ENCODE peak calls at places on chromosomes 2 and 18, in six cellular contexts. H, N, U, Y, L and Z are unnamed samples.

GRCh38 chr2:189698020-189698887 is 23.8 kb downstream of the ANKAR start:
- DNase-seq in H (no peak), N (peak), U (peak), Y (peak), L (peak), Z (peak)

GRCh38 chr18:44679056-44679911 is 1.4 kb upstream of the SETBP1 start:
- DNase-seq in H (peak), N (no peak), U (peak), Y (peak), L (peak), Z (peak)

GRCh38 chr2:226862623-226863022 is 26.8 kb downstream of the RHBDD1 start:
- DNase-seq in H (no peak), N (no peak), U (no peak), Y (no peak), L (no peak), Z (no peak)

GRCh38 chr2:201460532-201460931 is 9.0 kb downstream of the STRADB start:
- DNase-seq in H (no peak), N (no peak), U (no peak), Y (no peak), L (no peak), Z (no peak)

GRCh38 chr2:127637725-127638252 is 8.2 kb upstream of the GPR17 start:
- DNase-seq in H (no peak), N (peak), U (peak), Y (no peak), L (no peak), Z (peak)

GRCh38 chr2:40123321-40123720 is 328.6 kb downstream of the SLC8A1 start:
- DNase-seq in H (no peak), N (no peak), U (no peak), Y (no peak), L (no peak), Z (no peak)

GRCh38 chr18:77140439-77141109 is 8.0 kb upstream of the MBP start:
- DNase-seq in H (no peak), N (no peak), U (no peak), Y (no peak), L (no peak), Z (no peak)

GRCh38 chr18:13450289-13451207 is 232.0 kb downstream of the LDLRAD4 start:
- DNase-seq in H (no peak), N (no peak), U (no peak), Y (no peak), L (no peak), Z (no peak)

GRCh38 chr2:73260338-73260984 is 23.8 kb downstream of the FBXO41 start:
- DNase-seq in H (peak), N (no peak), U (peak), Y (peak), L (peak), Z (peak)

GRCh38 chr2:228599781-228600180 is 418.3 kb upstream of the SPHKAP start:
- DNase-seq in H (no peak), N (no peak), U (no peak), Y (no peak), L (no peak), Z (no peak)

GRCh38 chr2:228599297-228599696 is 417.8 kb upstream of the SPHKAP start:
- DNase-seq in H (no peak), N (no peak), U (no peak), Y (no peak), L (no peak), Z (no peak)

GRCh38 chr2:228597032-228597431 is 415.5 kb upstream of the SPHKAP start:
- DNase-seq in H (no peak), N (no peak), U (no peak), Y (no peak), L (no peak), Z (no peak)

GRCh38 chr2:228600265-228600664 is 418.8 kb upstream of the SPHKAP start:
- DNase-seq in H (no peak), N (no peak), U (no peak), Y (no peak), L (no peak), Z (no peak)

DNA sequence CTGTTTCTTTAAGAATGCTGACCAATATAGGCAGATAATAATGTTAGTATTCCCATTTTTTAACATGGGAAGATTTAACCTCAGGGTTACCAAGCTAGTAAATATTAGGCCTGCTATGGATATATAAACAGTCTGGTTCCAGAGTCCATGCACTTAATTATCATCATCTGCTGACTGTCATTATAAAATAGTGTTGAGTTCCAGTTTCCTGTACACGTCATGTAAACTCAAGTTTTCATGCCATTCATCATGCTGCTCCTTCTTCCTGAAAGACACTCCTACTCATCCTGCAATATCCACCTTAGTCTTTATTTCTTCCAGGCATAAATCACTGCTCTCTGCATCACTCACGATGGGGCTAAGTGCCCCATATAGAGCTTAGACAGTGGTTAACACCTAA is 420.8 kb upstream of the SPHKAP start:
- DNase-seq in H (no peak), N (no peak), U (no peak), Y (no peak), L (no peak), Z (no peak)
- TF ChIP-seq JUND in H (no peak), N (no peak), U (no peak), Y (no peak), L (no peak), Z (no peak)

DNA sequence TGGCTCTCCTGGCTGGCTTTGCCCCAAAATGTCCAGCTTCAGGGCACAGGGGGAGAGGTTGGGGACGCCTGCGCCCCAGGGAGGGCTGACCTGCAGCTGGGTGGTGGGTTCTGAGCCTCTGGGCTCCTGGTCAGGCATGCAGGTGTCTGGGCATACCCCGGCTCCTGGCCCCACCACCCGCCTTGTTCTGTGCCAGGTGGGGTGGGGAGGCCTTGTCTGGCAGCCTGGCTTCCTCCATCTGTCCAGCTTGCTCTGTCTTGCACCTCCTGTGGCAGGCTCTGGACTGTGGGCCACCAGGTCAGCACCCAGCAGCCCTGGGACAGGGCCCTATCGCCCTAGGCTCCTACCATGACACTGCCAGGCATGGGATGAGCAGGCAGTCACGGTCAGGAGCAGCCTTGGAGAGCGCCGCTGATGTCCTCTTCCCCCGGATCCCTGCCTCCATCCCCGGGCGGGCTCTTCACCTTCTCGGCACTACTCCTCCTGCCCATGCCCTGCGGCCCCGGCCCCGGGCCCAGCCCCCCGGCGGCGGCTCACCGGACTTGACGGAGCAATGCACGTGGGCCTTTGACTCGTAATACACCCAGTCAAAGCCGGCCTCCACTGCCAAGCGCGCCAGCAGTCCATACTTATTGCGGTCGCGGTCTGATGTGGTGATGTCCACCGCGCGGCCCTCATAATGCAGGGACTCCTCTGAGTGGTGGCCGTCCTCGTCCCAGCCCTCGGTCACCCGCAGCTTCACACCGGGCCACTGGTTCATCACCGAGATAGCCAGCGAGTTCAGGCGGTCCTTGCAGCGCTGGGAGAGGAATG is 3.6 kb downstream of the IHH start:
- DNase-seq in H (peak), N (no peak), U (no peak), Y (no peak), L (no peak), Z (no peak)
- TF ChIP-seq JUND in H (no peak), N (no peak), U (no peak), Y (no peak), L (no peak), Z (no peak)

GRCh38 chr2:45616663-45617411 is 5.8 kb upstream of the SRBD1 start:
- DNase-seq in H (no peak), N (no peak), U (peak), Y (no peak), L (no peak), Z (peak)
- TF ChIP-seq JUND in H (no peak), N (no peak), U (peak), Y (no peak), L (no peak), Z (no peak)

DNA sequence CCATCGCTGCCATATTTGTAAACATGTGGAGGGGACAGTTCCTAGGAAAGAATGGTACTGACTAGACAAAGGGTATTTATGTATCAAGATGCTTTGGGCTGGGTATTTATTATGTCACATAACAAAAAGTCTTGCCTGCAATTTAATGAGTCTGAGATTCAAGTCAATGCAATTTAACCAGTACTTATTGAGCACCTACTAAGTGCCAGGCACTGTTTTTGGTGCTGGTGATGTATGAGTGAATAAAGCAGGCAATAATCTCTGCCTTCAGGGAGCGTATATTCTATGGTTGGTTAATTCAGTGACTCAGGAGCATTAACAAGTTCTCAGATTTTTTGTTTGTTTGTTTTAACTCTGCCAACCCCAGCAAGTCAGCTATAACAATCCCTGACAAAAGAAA is 24.6 kb upstream of the ACVR1 start:
- DNase-seq in H (no peak), N (no peak), U (no peak), Y (no peak), L (no peak), Z (no peak)
- TF ChIP-seq JUND in H (no peak), N (no peak), U (no peak), Y (no peak), L (no peak), Z (no peak)

DNA sequence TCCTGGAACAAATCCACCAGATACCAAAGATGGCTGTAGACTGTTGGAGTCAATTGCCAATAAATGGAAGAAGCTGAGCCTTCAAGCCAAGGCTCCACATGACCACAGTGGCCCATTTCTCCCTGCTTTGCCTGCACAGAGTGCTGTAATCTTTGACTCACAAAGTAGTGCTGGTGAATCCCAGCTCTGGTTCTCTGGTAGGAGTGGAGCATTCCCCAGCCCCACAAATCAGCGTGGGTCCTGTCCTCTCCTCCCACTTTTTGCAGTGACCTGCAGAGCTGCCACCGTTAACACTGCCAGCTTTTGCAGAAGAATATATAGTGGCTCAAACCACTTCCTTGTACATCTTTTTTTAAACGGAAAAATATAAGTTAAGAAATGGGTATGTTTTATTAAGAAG is 93.9 kb downstream of the MGAT5 start:
- DNase-seq in H (no peak), N (no peak), U (no peak), Y (no peak), L (no peak), Z (no peak)
- TF ChIP-seq JUND in H (no peak), N (no peak), U (no peak), Y (no peak), L (no peak), Z (no peak)